ENCODE peak calls at places on chromosomes 16 and 17, in four cellular contexts. One of them, this sample, is unnamed.

GRCh38 chr16:66272461-66272860 is 94.0 kb upstream of the CDH5 start:
- DNase-seq in stomach: no peak
- DNase-seq in uterus: no peak
- DNase-seq in tibial artery: no peak
- DNase-seq in this sample: no peak

GRCh38 chr16:15602285-15603044 is 40.5 kb downstream of the MARF1 start:
- DNase-seq in stomach: no peak
- DNase-seq in tibial artery: no peak
- DNase-seq in uterus: no peak
- DNase-seq in this sample: no peak

GRCh38 chr16:53626816-53627215 is 76.8 kb downstream of the RPGRIP1L start:
- DNase-seq in tibial artery: no peak
- DNase-seq in stomach: no peak
- DNase-seq in uterus: no peak
- DNase-seq in this sample: no peak

GRCh38 chr16:4392382-4393242 is 21.0 kb downstream of the VASN start:
- DNase-seq in uterus: peak; percentile 84
- DNase-seq in stomach: peak; percentile 54
- DNase-seq in tibial artery: no peak
- DNase-seq in this sample: no peak

GRCh38 chr16:75491876-75492275 is 3.4 kb downstream of the CHST6 start:
- DNase-seq in uterus: no peak
- DNase-seq in tibial artery: no peak
- DNase-seq in stomach: no peak
- DNase-seq in this sample: no peak

GRCh38 chr17:56174421-56174820 is 21.1 kb downstream of the ANKFN1 start:
- DNase-seq in uterus: no peak
- DNase-seq in stomach: no peak
- DNase-seq in tibial artery: no peak
- DNase-seq in this sample: no peak

GRCh38 chr17:32495347-32496253 is 8.8 kb downstream of the CDK5R1 start:
- DNase-seq in stomach: no peak
- DNase-seq in uterus: no peak
- DNase-seq in tibial artery: no peak
- DNase-seq in this sample: no peak

GRCh38 chr16:56812884-56813283 is 52.1 kb upstream of the SLC12A3 start:
- DNase-seq in stomach: no peak
- DNase-seq in tibial artery: no peak
- DNase-seq in uterus: no peak
- DNase-seq in this sample: no peak

GRCh38 chr16:15523092-15523541 is 88.7 kb downstream of the BMERB1 start:
- DNase-seq in tibial artery: peak; percentile 61
- DNase-seq in stomach: no peak
- DNase-seq in uterus: no peak
- DNase-seq in this sample: no peak

GRCh38 chr16:81564368-81565060 is 119.9 kb downstream of the CMIP start:
- DNase-seq in tibial artery: no peak
- DNase-seq in stomach: no peak
- DNase-seq in uterus: no peak
- DNase-seq in this sample: no peak

GRCh38 chr16:64417711-64418227 is 704.1 kb downstream of the CDH11 start:
- DNase-seq in uterus: no peak
- DNase-seq in stomach: no peak
- DNase-seq in tibial artery: no peak
- DNase-seq in this sample: no peak

GRCh38 chr16:22372882-22373661 is 1.3 kb downstream of the CDR2 start:
- DNase-seq in tibial artery: no peak
- DNase-seq in stomach: no peak
- DNase-seq in uterus: no peak
- DNase-seq in this sample: no peak

GRCh38 chr17:80138856-80139426 is 8.0 kb downstream of the EIF4A3 start:
- DNase-seq in uterus: no peak
- DNase-seq in tibial artery: no peak
- DNase-seq in stomach: peak; percentile 18
- DNase-seq in this sample: no peak

GRCh38 chr16:27377666-27378485 is 24.1 kb upstream of the IL21R start:
- DNase-seq in uterus: no peak
- DNase-seq in stomach: no peak
- DNase-seq in tibial artery: no peak
- DNase-seq in this sample: no peak

GRCh38 chr17:60493847-60494321 is 32.2 kb downstream of the APPBP2 start:
- DNase-seq in uterus: no peak
- DNase-seq in tibial artery: no peak
- DNase-seq in stomach: no peak
- DNase-seq in this sample: no peak

GRCh38 chr16:53805113-53805512 is 101.2 kb downstream of the FTO start:
- DNase-seq in uterus: no peak
- DNase-seq in tibial artery: no peak
- DNase-seq in stomach: no peak
- DNase-seq in this sample: no peak

GRCh38 chr16:48971571-48972071 is 310.0 kb downstream of the CBLN1 start:
- DNase-seq in tibial artery: no peak
- DNase-seq in uterus: peak; percentile 58
- DNase-seq in stomach: no peak
- DNase-seq in this sample: no peak

GRCh38 chr16:79662122-79662521 is 61.6 kb upstream of the MAF start:
- DNase-seq in stomach: no peak
- DNase-seq in uterus: no peak
- DNase-seq in tibial artery: no peak
- DNase-seq in this sample: no peak

GRCh38 chr17:33942414-33942813 is 312.7 kb upstream of the CCL2 start:
- DNase-seq in stomach: no peak
- DNase-seq in uterus: no peak
- DNase-seq in tibial artery: no peak
- DNase-seq in this sample: no peak

GRCh38 chr16:53515811-53516210 is 12.8 kb upstream of the AKTIP start:
- DNase-seq in uterus: no peak
- DNase-seq in tibial artery: no peak
- DNase-seq in stomach: no peak
- DNase-seq in this sample: no peak

GRCh38 chr16:28532940-28533647 is 5.7 kb downstream of the NUPR1 start:
- DNase-seq in uterus: no peak
- DNase-seq in tibial artery: no peak
- DNase-seq in stomach: no peak
- DNase-seq in this sample: no peak

GRCh38 chr16:26252598-26252997 is 560.8 kb downstream of the HS3ST4 start:
- DNase-seq in tibial artery: no peak
- DNase-seq in uterus: no peak
- DNase-seq in stomach: no peak
- DNase-seq in this sample: no peak

GRCh38 chr17:78001182-78001581 is 42.7 kb downstream of the TNRC6C start:
- DNase-seq in stomach: no peak
- DNase-seq in tibial artery: no peak
- DNase-seq in uterus: no peak
- DNase-seq in this sample: no peak

GRCh38 chr17:18093616-18094408 is 6.1 kb downstream of the DRG2 start:
- DNase-seq in tibial artery: peak; percentile 40
- DNase-seq in stomach: no peak
- DNase-seq in uterus: no peak
- DNase-seq in this sample: no peak

GRCh38 chr17:21677126-21677910 is 15.0 kb upstream of the KCNJ18 start:
- DNase-seq in stomach: no peak
- DNase-seq in uterus: no peak
- DNase-seq in tibial artery: no peak
- DNase-seq in this sample: no peak
- H3K9me3 ChIP-seq in stomach: peaks cover 12% of the 10 kb centered on the region
- H3K9me3 ChIP-seq in uterus: no peaks in the 10 kb centered on the region
- H3K9me3 ChIP-seq in tibial artery: no peaks in the 10 kb centered on the region
- H3K9me3 ChIP-seq in this sample: peaks cover 6% of the 10 kb centered on the region

GRCh38 chr16:84840687-84841627 is 21.2 kb downstream of the CRISPLD2 start:
- DNase-seq in tibial artery: no peak
- DNase-seq in stomach: no peak
- DNase-seq in uterus: no peak
- DNase-seq in this sample: no peak
- H3K4me1 ChIP-seq in tibial artery: peaks cover 28% of the 10 kb centered on the region
- H3K4me1 ChIP-seq in stomach: peaks cover 39% of the 10 kb centered on the region
- H3K4me1 ChIP-seq in uterus: no peaks in the 10 kb centered on the region
- H3K4me1 ChIP-seq in this sample: no peaks in the 10 kb centered on the region

GRCh38 chr16:71540-72341 is 690 bp downstream of the RHBDF1 start:
- DNase-seq in stomach: peak; percentile 57
- DNase-seq in uterus: peak; percentile 84
- DNase-seq in tibial artery: peak; percentile 91
- DNase-seq in this sample: peak; percentile 75
- TF ChIP-seq CTCF in stomach: no peak
- TF ChIP-seq CTCF in uterus: no peak
- TF ChIP-seq CTCF in tibial artery: peak; percentile 35
- TF ChIP-seq CTCF in this sample: no peak

GRCh38 chr17:39834017-39834416 is 30.1 kb downstream of the IKZF3 start:
- DNase-seq in tibial artery: no peak
- DNase-seq in uterus: no peak
- DNase-seq in stomach: no peak
- DNase-seq in this sample: no peak

GRCh38 chr17:39835038-39835786 is 28.9 kb downstream of the IKZF3 start:
- DNase-seq in uterus: no peak
- DNase-seq in stomach: no peak
- DNase-seq in tibial artery: no peak
- DNase-seq in this sample: no peak

GRCh38 chr17:39838784-39839183 is 25.3 kb downstream of the IKZF3 start:
- DNase-seq in tibial artery: no peak
- DNase-seq in stomach: no peak
- DNase-seq in uterus: no peak
- DNase-seq in this sample: no peak

GRCh38 chr17:39838057-39838456 is 26.1 kb downstream of the IKZF3 start:
- DNase-seq in tibial artery: no peak
- DNase-seq in uterus: no peak
- DNase-seq in stomach: no peak
- DNase-seq in this sample: no peak

DNA sequence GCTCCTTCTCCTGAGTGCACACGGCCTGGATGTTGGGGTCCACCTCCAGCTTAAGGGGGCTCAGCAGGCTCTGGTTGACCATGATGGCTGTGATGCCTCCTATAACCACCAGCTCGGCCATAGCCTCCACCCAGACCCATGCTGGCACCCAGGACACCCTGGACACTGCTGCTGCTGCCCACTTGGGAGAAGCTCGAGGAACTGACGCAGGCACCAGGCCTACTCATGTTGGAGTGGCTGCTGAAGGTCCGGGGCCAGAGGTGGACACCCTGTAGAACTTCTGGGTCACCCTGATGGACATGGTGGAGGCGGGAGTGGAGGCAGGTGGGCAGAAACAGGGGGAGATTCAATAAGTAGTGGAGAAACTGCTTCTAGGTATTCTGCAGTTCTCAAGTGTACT is 28.0 kb downstream of the IKZF3 start:
- DNase-seq in stomach: no peak
- DNase-seq in uterus: no peak
- DNase-seq in tibial artery: no peak
- DNase-seq in this sample: no peak
- H3K9me3 ChIP-seq in stomach: peaks cover 21% of the 10 kb centered on the region
- H3K9me3 ChIP-seq in uterus: no peaks in the 10 kb centered on the region
- H3K9me3 ChIP-seq in tibial artery: peaks cover 39% of the 10 kb centered on the region
- H3K9me3 ChIP-seq in this sample: peaks cover 5% of the 10 kb centered on the region

DNA sequence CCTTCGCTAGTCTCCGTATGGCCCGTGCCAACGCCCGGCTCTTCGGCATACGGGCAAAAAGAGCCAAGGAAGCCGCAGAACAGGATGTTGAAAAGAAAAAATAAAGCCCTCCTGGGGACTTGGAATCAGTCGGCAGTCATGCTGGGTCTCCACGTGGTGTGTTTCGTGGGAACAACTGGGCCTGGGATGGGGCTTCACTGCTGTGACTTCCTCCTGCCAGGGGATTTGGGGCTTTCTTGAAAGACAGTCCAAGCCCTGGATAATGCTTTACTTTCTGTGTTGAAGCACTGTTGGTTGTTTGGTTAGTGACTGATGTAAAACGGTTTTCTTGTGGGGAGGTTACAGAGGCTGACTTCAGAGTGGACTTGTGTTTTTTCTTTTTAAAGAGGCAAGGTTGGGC is 2.5 kb downstream of the RPL13 start:
- DNase-seq in uterus: no peak
- DNase-seq in stomach: no peak
- DNase-seq in tibial artery: no peak
- DNase-seq in this sample: no peak
- H3K4me1 ChIP-seq in uterus: no peaks in the 10 kb centered on the region
- H3K4me1 ChIP-seq in stomach: peaks cover 51% of the 10 kb centered on the region
- H3K4me1 ChIP-seq in tibial artery: peaks cover 47% of the 10 kb centered on the region
- H3K4me1 ChIP-seq in this sample: peaks cover 3% of the 10 kb centered on the region

This sample was measured in lung.